ENCODE peak calls at places on chromosomes 7 and 10, in eight cellular contexts. L, P, Y, E, K, F, Z and W are unnamed samples.

GRCh38 chr7:79820387-79820786 is 314.2 kb upstream of the GNAI1 start:
- DNase-seq in K (peak; percentile 1), E (no peak), P (peak; percentile 93), F (no peak), Z (no peak), Y (peak; percentile 45), L (no peak), W (no peak)

GRCh38 chr7:3559178-3559765 is 258.2 kb downstream of the SDK1 start:
- DNase-seq in Z (no peak), F (no peak), E (no peak), L (peak; percentile 83), K (peak; percentile 68), Y (peak; percentile 95), P (peak; percentile 91), W (no peak)

GRCh38 chr10:11415095-11415494 is 196.4 kb downstream of the USP6NL start:
- DNase-seq in L (no peak), Y (no peak), Z (no peak), E (no peak), K (no peak), F (no peak), P (no peak), W (no peak)

GRCh38 chr7:66629222-66629658 is 559 bp downstream of the KCTD7 start:
- DNase-seq in Z (no peak), K (no peak), E (no peak), P (no peak), Y (no peak), L (no peak), F (no peak), W (peak; percentile 47)

GRCh38 chr10:91197044-91197651 is 23.3 kb upstream of the PCGF5 start:
- DNase-seq in K (no peak), E (no peak), F (no peak), P (peak; percentile 80), Z (no peak), Y (no peak), L (no peak), W (no peak)

GRCh38 chr7:56174346-56175085 is 58.3 kb upstream of the NUPR2 start:
- DNase-seq in L (no peak), E (no peak), F (peak; percentile 88), K (no peak), Y (no peak), P (no peak), Z (no peak), W (no peak)

GRCh38 chr10:121426307-121426706 is 171.9 kb downstream of the FGFR2 start:
- DNase-seq in P (no peak), Y (no peak), K (no peak), F (no peak), Z (no peak), E (no peak), L (no peak), W (no peak)

GRCh38 chr7:122038904-122039303 is 105.1 kb downstream of the AASS start:
- DNase-seq in Y (no peak), F (no peak), L (no peak), E (no peak), Z (no peak), K (no peak), P (no peak), W (no peak)

GRCh38 chr10:70174058-70174741 is 3.9 kb upstream of the SAR1A start:
- DNase-seq in P (no peak), Y (no peak), F (no peak), Z (peak; percentile 29), L (no peak), E (no peak), K (peak; percentile 30), W (no peak)

GRCh38 chr10:68271104-68271882 is 39.4 kb upstream of the ATOH7 start:
- DNase-seq in L (no peak), F (no peak), Y (peak; percentile 9), K (no peak), E (no peak), P (peak; percentile 88), Z (no peak), W (no peak)

GRCh38 chr10:124697837-124698559 is 46.2 kb downstream of the FAM53B start:
- DNase-seq in L (no peak), F (peak; percentile 80), K (no peak), Y (no peak), Z (peak; percentile 54), P (no peak), E (no peak), W (no peak)

GRCh38 chr7:12139421-12139820 is 71.7 kb upstream of the TMEM106B start:
- DNase-seq in F (no peak), K (no peak), L (no peak), Y (no peak), P (no peak), E (no peak), Z (no peak), W (no peak)

GRCh38 chr10:125788156-125789034 is 12.8 kb upstream of the MMP21 start:
- DNase-seq in F (no peak), K (no peak), E (no peak), P (no peak), Y (no peak), Z (no peak), L (no peak), W (no peak)

GRCh38 chr10:32985781-32986350 is 27.8 kb upstream of the ITGB1 start:
- DNase-seq in E (no peak), P (peak; percentile 94), Y (peak; percentile 70), Z (no peak), L (no peak), K (no peak), F (no peak), W (no peak)

GRCh38 chr7:136976504-136977251 is 108.2 kb downstream of the CHRM2 start:
- DNase-seq in P (no peak), K (no peak), E (no peak), Y (no peak), Z (no peak), F (no peak), L (no peak), W (no peak)

GRCh38 chr10:125205431-125205830 is 45.1 kb upstream of the CTBP2 start:
- DNase-seq in P (no peak), L (no peak), E (no peak), Z (no peak), F (no peak), Y (no peak), K (no peak), W (no peak)

GRCh38 chr7:159084069-159084801 is 60.4 kb downstream of the VIPR2 start:
- DNase-seq in L (no peak), E (no peak), Z (no peak), F (peak; percentile 87), K (no peak), P (no peak), Y (no peak), W (peak; percentile 89)

GRCh38 chr7:150520145-150520544 is 5.5 kb downstream of the GIMAP7 start:
- DNase-seq in K (no peak), F (no peak), Y (no peak), Z (peak; percentile 43), E (no peak), L (no peak), P (no peak), W (no peak)

GRCh38 chr7:80816806-80817205 is 102.0 kb downstream of the SEMA3C start:
- DNase-seq in K (no peak), Z (no peak), F (no peak), Y (no peak), P (no peak), L (no peak), E (no peak), W (no peak)

GRCh38 chr7:101018271-101019167 is 1.4 kb upstream of the MUC17 start:
- DNase-seq in Z (peak; percentile 16), E (no peak), K (no peak), Y (no peak), L (no peak), P (no peak), F (no peak), W (no peak)

GRCh38 chr7:85191383-85191782 is 4.5 kb upstream of the SEMA3D start:
- DNase-seq in F (no peak), Z (no peak), Y (peak; percentile 16), L (no peak), K (no peak), E (no peak), P (peak; percentile 55), W (no peak)

GRCh38 chr7:25951414-25952276 is 200.4 kb upstream of the NFE2L3 start:
- DNase-seq in Y (no peak), P (peak; percentile 13), L (no peak), K (no peak), E (no peak), F (no peak), Z (no peak), W (peak; percentile 54)

GRCh38 chr10:14659626-14660196 is 115.0 kb downstream of the FAM107B start:
- DNase-seq in E (peak; percentile 88), Y (no peak), K (no peak), Z (peak; percentile 67), F (no peak), P (peak; percentile 42), L (no peak), W (no peak)

GRCh38 chr7:101436857-101437576 is 74.3 kb downstream of the COL26A1 start:
- DNase-seq in K (peak; percentile 31), Y (no peak), L (no peak), F (no peak), P (no peak), E (no peak), Z (no peak), W (no peak)

GRCh38 chr7:78141533-78142281 is 343.1 kb downstream of the PHTF2 start:
- DNase-seq in E (no peak), F (no peak), K (peak; percentile 18), Y (no peak), L (no peak), Z (no peak), P (peak; percentile 50), W (no peak)

GRCh38 chr7:132087421-132087820 is 488.8 kb downstream of the PLXNA4 start:
- DNase-seq in E (no peak), P (no peak), F (no peak), K (no peak), Z (no peak), L (no peak), Y (no peak), W (no peak)

GRCh38 chr7:144565586-144565985 is 162.1 kb upstream of the NOBOX start:
- DNase-seq in K (no peak), P (no peak), Z (no peak), E (no peak), Y (no peak), L (no peak), F (no peak), W (no peak)

GRCh38 chr10:128074589-128074988 is 51.6 kb downstream of the MKI67 start:
- DNase-seq in Z (no peak), Y (no peak), L (no peak), K (no peak), P (no peak), F (no peak), E (no peak), W (no peak)

GRCh38 chr7:148561099-148561498 is 29.5 kb upstream of the C7orf33 start:
- DNase-seq in K (no peak), E (no peak), F (no peak), P (no peak), Y (no peak), Z (no peak), L (no peak), W (no peak)

GRCh38 chr7:106071356-106071998 is 40.6 kb downstream of the SYPL1 start:
- DNase-seq in K (no peak), E (peak; percentile 98), F (no peak), P (peak; percentile 35), Z (peak; percentile 43), Y (no peak), L (no peak), W (no peak)